ENCODE peak calls at places on chromosomes 3 and 15, in six cellular contexts. A is NCI-H1092; C is aorta; U is amniotic stem cell; S is left lung; L is stimulated activated CD8-positive, alpha-beta memory T cell treated with anti-CD3 and anti-CD28 coated beads, Interleukin-12 subunit alpha, Interleukin-12 subunit beta, amount 100 ng/mL, for 1 hour. D is an unnamed sample.

GRCh38 chr15:80579611-80580010 is 115.5 kb upstream of the ABHD17C start:
- DNase-seq in S (no peak), U (no peak), C (no peak), A (no peak), L (no peak), D (no peak)

GRCh38 chr3:79729096-79729495 is 38.7 kb downstream of the ROBO1 start:
- DNase-seq in S (no peak), U (no peak), C (no peak), A (no peak), L (no peak), D (peak; percentile 18)

GRCh38 chr3:197782230-197782629 is 8.8 kb upstream of the LRCH3 start:
- DNase-seq in U (no peak), S (no peak), C (no peak), L (no peak), A (no peak), D (no peak)

GRCh38 chr15:77096131-77096530 is 25.2 kb upstream of the TSPAN3 start:
- DNase-seq in L (no peak), A (no peak), U (no peak), S (no peak), C (no peak), D (no peak)

GRCh38 chr15:96544162-96544756 is 213.8 kb downstream of the NR2F2 start:
- DNase-seq in C (no peak), L (no peak), S (no peak), A (no peak), U (no peak), D (no peak)

GRCh38 chr15:63043391-63044076 is 987 bp downstream of the TPM1 start:
- DNase-seq in U (no peak), S (peak; percentile 93), L (no peak), A (no peak), C (peak; percentile 80), D (no peak)

GRCh38 chr3:115623414-115623868 is at the start of gene GAP43:
- DNase-seq in S (peak; percentile 75), A (peak; percentile 50), C (peak; percentile 82), L (no peak), U (peak; percentile 70), D (peak; percentile 71)

GRCh38 chr15:39270976-39271375 is 309.9 kb upstream of the THBS1 start:
- DNase-seq in U (peak; percentile 92), S (no peak), C (no peak), A (no peak), L (no peak), D (no peak)

GRCh38 chr3:52091566-52092290 is 35.4 kb upstream of the DUSP7 start:
- DNase-seq in S (peak; percentile 26), U (no peak), A (no peak), L (no peak), C (peak; percentile 84), D (no peak)

GRCh38 chr3:15438988-15439387 is 11.6 kb downstream of the EAF1 start:
- DNase-seq in C (no peak), A (no peak), S (no peak), U (no peak), L (no peak), D (no peak)

GRCh38 chr3:156563900-156564682 is 9.2 kb upstream of the SSR3 start:
- DNase-seq in C (no peak), A (no peak), S (no peak), U (no peak), L (no peak), D (no peak)

GRCh38 chr3:195040773-195041520 is 230.0 kb downstream of the XXYLT1 start:
- DNase-seq in C (no peak), A (no peak), S (no peak), L (no peak), U (no peak), D (no peak)

GRCh38 chr3:119630562-119631329 is 29.6 kb downstream of the POPDC2 start:
- DNase-seq in A (no peak), L (no peak), S (no peak), U (no peak), C (no peak), D (no peak)

GRCh38 chr3:74027121-74027520 is 402.4 kb upstream of the PDZRN3 start:
- DNase-seq in S (no peak), C (no peak), A (no peak), U (no peak), L (no peak), D (no peak)

GRCh38 chr3:126261037-126261436 is 80.7 kb upstream of the ALDH1L1 start:
- DNase-seq in A (no peak), U (no peak), S (no peak), L (no peak), C (peak; percentile 84), D (no peak)

GRCh38 chr3:49414753-49415152 is 2.5 kb downstream of the TCTA start:
- DNase-seq in U (no peak), L (no peak), A (no peak), C (no peak), S (no peak), D (no peak)

GRCh38 chr3:194565597-194566190 is 67.5 kb downstream of the TMEM44 start:
- DNase-seq in L (no peak), C (no peak), A (no peak), U (no peak), S (no peak), D (no peak)

GRCh38 chr3:141280086-141280485 is 48.5 kb downstream of the PXYLP1 start:
- DNase-seq in S (no peak), L (no peak), C (peak; percentile 85), U (peak; percentile 51), A (no peak), D (no peak)

GRCh38 chr15:72319360-72319984 is 485 bp downstream of the CELF6 start:
- DNase-seq in S (peak; percentile 95), A (no peak), L (peak; percentile 9), C (peak; percentile 92), U (no peak), D (no peak)

GRCh38 chr3:196640501-196640968 is 1.0 kb downstream of the NRROS start:
- DNase-seq in U (no peak), S (no peak), A (no peak), C (no peak), L (no peak), D (no peak)

GRCh38 chr15:67033521-67033920 is 31.9 kb upstream of the SMAD3 start:
- DNase-seq in C (peak; percentile 80), A (no peak), S (peak; percentile 87), U (no peak), L (no peak), D (no peak)

GRCh38 chr3:134795776-134796312 is 784 bp downstream of the EPHB1 start:
- DNase-seq in L (no peak), C (no peak), S (no peak), U (no peak), A (no peak), D (no peak)

GRCh38 chr3:70040386-70040785 is 40.9 kb downstream of the SAMMSON start:
- DNase-seq in A (no peak), C (no peak), U (no peak), S (no peak), L (no peak), D (no peak)

GRCh38 chr3:138180375-138181029 is 5.8 kb upstream of the DBR1 start:
- DNase-seq in L (no peak), C (no peak), U (no peak), A (peak; percentile 23), S (no peak), D (peak; percentile 54)

GRCh38 chr3:155196131-155197075 is 97.1 kb downstream of the STRIT1 start:
- DNase-seq in S (no peak), U (no peak), A (no peak), C (no peak), L (no peak), D (no peak)

D was measured in SHP77 treated with DMSO at 0.1 percent for 48 hours.